ENCODE peak calls at places on chromosomes 16 and 17, in ten cellular contexts. V is thoracic aorta; E is progenitor cell of endocrine pancreas; U is stimulated activated CD4-positive, alpha-beta T cell treated with anti-CD3 and anti-CD28 coated beads, Interleukin-12 subunit alpha, Interleukin-12 subunit beta, amount 100 ng/mL, for 4 hours; C is GM20000; R is dorsolateral prefrontal cortex; W is stimulated activated naive B cell treated with anti-CD40 and anti-IgM and Interleukin-4, amounts not matched to agents 10 μg/mL and 1 μg/mL and 100 μg/mL, for 72 hours; Z is GM19239; K is CD4-positive, alpha-beta T cell; O is lung. X is an unnamed sample.

GRCh38 chr17:49687878-49688491 is 10.1 kb upstream of the SPOP start:
- DNase-seq in C (no peak), U (no peak), O (no peak), K (no peak), E (no peak), V (no peak), R (no peak), W (no peak), Z (no peak), X (peak)

GRCh38 chr17:75350029-75350428 is 55.4 kb downstream of the GRB2 start:
- DNase-seq in R (no peak), O (no peak), E (no peak), W (no peak), U (no peak), Z (no peak), C (no peak), K (no peak), V (no peak), X (no peak)

GRCh38 chr16:27326738-27327585 is 13.2 kb downstream of the IL4R start:
- DNase-seq in W (no peak), O (peak), K (no peak), E (no peak), V (peak), C (no peak), R (peak), Z (peak), U (peak), X (peak)

GRCh38 chr16:85514601-85515318 is 98.4 kb upstream of the GSE1 start:
- DNase-seq in W (no peak), K (no peak), E (no peak), U (no peak), C (no peak), R (peak), O (peak), V (peak), Z (no peak), X (no peak)

GRCh38 chr17:27807567-27808470 is 7.5 kb upstream of the NOS2 start:
- DNase-seq in C (peak), Z (peak), W (peak), K (peak), E (no peak), O (no peak), R (peak), U (peak), V (no peak), X (peak)

GRCh38 chr17:32995416-32995815 is 3.8 kb downstream of the SPACA3 start:
- DNase-seq in E (no peak), K (no peak), V (no peak), U (no peak), R (no peak), C (no peak), Z (no peak), O (no peak), W (no peak), X (no peak)

GRCh38 chr16:48321307-48322036 is 63.7 kb downstream of the SIAH1 start:
- DNase-seq in U (no peak), V (no peak), O (no peak), E (no peak), W (no peak), C (no peak), R (no peak), K (no peak), Z (no peak), X (no peak)

GRCh38 chr16:65667013-65667578 is 545.2 kb upstream of the CDH11 start:
- DNase-seq in K (no peak), R (no peak), W (no peak), V (no peak), U (no peak), Z (no peak), C (no peak), E (no peak), O (no peak), X (no peak)

GRCh38 chr16:89009343-89010209 is 32.6 kb upstream of the CBFA2T3 start:
- DNase-seq in Z (no peak), U (peak), K (no peak), W (no peak), V (no peak), O (no peak), C (no peak), R (no peak), E (peak), X (peak)

GRCh38 chr17:75983501-75984181 is 4.6 kb downstream of the TEN1 start:
- DNase-seq in R (no peak), Z (no peak), C (no peak), U (no peak), K (no peak), O (peak), V (no peak), W (no peak), E (no peak), X (no peak)

GRCh38 chr17:72812823-72813222 is 279.7 kb downstream of the SLC39A11 start:
- DNase-seq in C (no peak), U (no peak), K (no peak), E (no peak), Z (no peak), R (no peak), O (no peak), V (no peak), W (no peak), X (no peak)

GRCh38 chr16:4327386-4327781 is 11.5 kb downstream of the GLIS2 start:
- DNase-seq in V (no peak), C (no peak), R (no peak), U (no peak), K (no peak), E (no peak), Z (no peak), W (no peak), O (no peak), X (no peak)

GRCh38 chr16:46830417-46830901 is 521 bp downstream of the C16orf87 start:
- DNase-seq in W (no peak), E (no peak), R (peak), U (peak), O (no peak), Z (no peak), K (peak), C (no peak), V (no peak), X (peak)

X was measured in GM12865.